ENCODE peak calls at places on chromosomes 3 and 15, in eight cellular contexts. C is cardiac fibroblast, S is NB4, N is body of pancreas, H is fibroblast of the aortic adventitia, V is astrocyte of the spinal cord, J is heart left ventricle, E is fibroblast of mammary gland. G is an unnamed sample.

GRCh38 chr3:36901588-36901987 is 43.3 kb downstream of the TRANK1 start:
- DNase-seq in C (no peak), H (no peak), S (no peak), N (no peak), E (no peak), V (no peak), J (no peak), G (no peak)

GRCh38 chr3:27533718-27534578 is 49.8 kb upstream of the SLC4A7 start:
- DNase-seq in S (peak; percentile 44), J (peak; percentile 26), H (peak; percentile 99), N (peak; percentile 7), V (peak; percentile 99), E (peak; percentile 100), C (peak; percentile 99), G (no peak)

GRCh38 chr15:39413558-39413957 is 167.3 kb upstream of the THBS1 start:
- DNase-seq in N (no peak), H (no peak), J (no peak), C (peak; percentile 31), S (peak; percentile 50), V (no peak), E (peak; percentile 66), G (no peak)

GRCh38 chr3:31733234-31733667 is 200.5 kb downstream of the STT3B start:
- DNase-seq in E (no peak), J (no peak), C (no peak), N (peak; percentile 77), V (no peak), S (no peak), H (peak; percentile 8), G (no peak)

GRCh38 chr15:83565553-83566159 is 88.3 kb upstream of the ADAMTSL3 start:
- DNase-seq in E (peak; percentile 41), H (peak; percentile 56), J (no peak), C (peak; percentile 59), S (peak; percentile 44), N (no peak), V (peak; percentile 29), G (peak; percentile 21)

GRCh38 chr3:6994081-6994668 is 133.3 kb downstream of the GRM7 start:
- DNase-seq in V (peak; percentile 35), H (no peak), C (peak; percentile 5), N (no peak), J (no peak), S (peak; percentile 9), E (no peak), G (peak; percentile 22)

GRCh38 chr3:29605845-29606244 is 325.0 kb downstream of the RBMS3 start:
- DNase-seq in C (peak; percentile 79), V (peak; percentile 49), S (no peak), E (peak; percentile 73), H (peak; percentile 83), J (no peak), N (no peak), G (no peak)

GRCh38 chr15:72236381-72237285 is 5.6 kb upstream of the PKM start:
- DNase-seq in C (no peak), J (no peak), V (no peak), N (no peak), E (peak; percentile 16), S (no peak), H (peak; percentile 6), G (no peak)

GRCh38 chr3:13051066-13051465 is 22.2 kb downstream of the IQSEC1 start:
- DNase-seq in N (no peak), C (no peak), V (no peak), J (no peak), H (no peak), S (peak; percentile 46), E (no peak), G (no peak)

GRCh38 chr3:95037097-95037496 is 974.2 kb downstream of the NSUN3 start:
- DNase-seq in S (no peak), H (no peak), V (no peak), N (no peak), E (no peak), J (no peak), C (no peak), G (no peak)

GRCh38 chr3:183270344-183270743 is 17.3 kb downstream of the B3GNT5 start:
- DNase-seq in S (no peak), H (no peak), V (no peak), E (no peak), C (no peak), N (no peak), J (no peak), G (no peak)
- TF ChIP-seq CTCF in S (no peak), H (no peak), V (no peak), E (no peak), C (no peak), N (no peak), J (no peak), G (no peak)

GRCh38 chr15:66388057-66388363 is 1.3 kb downstream of the MAP2K1 start:
- DNase-seq in E (no peak), J (no peak), V (no peak), C (no peak), H (no peak), N (no peak), S (no peak), G (no peak)

GRCh38 chr15:66389098-66389858 is 2.6 kb downstream of the MAP2K1 start:
- DNase-seq in S (no peak), J (no peak), E (no peak), C (no peak), H (no peak), N (no peak), V (no peak), G (peak; percentile 84)

GRCh38 chr15:66388576-66388975 is 1.9 kb downstream of the MAP2K1 start:
- DNase-seq in E (no peak), S (no peak), N (no peak), J (no peak), V (no peak), H (no peak), C (no peak), G (no peak)

GRCh38 chr15:66389859-66390382 is 3.2 kb downstream of the MAP2K1 start:
- DNase-seq in H (peak; percentile 14), J (no peak), N (no peak), C (peak; percentile 47), S (peak; percentile 50), E (peak; percentile 44), V (no peak), G (no peak)

DNA sequence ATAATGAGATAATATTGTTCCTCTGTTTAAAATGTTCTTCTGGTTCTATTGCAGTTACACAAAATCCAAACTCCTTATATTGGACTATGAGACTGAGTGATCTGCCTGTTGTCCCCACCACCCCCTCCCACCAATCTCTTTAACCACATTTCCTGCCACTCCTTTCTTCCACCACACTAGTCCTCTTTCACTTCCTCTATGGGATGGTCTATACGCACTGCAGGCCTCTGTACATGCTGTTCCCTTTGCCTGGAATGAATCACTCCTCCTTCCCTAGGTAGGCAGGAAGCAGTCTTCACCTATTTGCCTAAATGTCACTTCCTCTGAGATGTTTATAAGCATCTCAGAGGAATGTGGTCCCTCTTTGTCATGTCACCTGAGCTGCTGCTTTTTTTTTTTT is 4.0 kb downstream of the MAP2K1 start:
- DNase-seq in V (no peak), C (peak; percentile 60), N (no peak), H (no peak), E (peak; percentile 53), J (no peak), S (peak; percentile 88), G (no peak)
- H3K4me3 ChIP-seq in V (no peak overlapping the region), C (no peak overlapping the region), N (no peak overlapping the region), H (no peak overlapping the region), E (no peak overlapping the region), J (no peak overlapping the region), S (no peak overlapping the region), G (no peak overlapping the region)

GRCh38 chr3:140922634-140923033 is 19.0 kb upstream of the SLC25A36 start:
- DNase-seq in C (peak; percentile 49), E (peak; percentile 49), N (no peak), H (peak; percentile 52), J (no peak), V (peak; percentile 33), S (peak; percentile 23), G (no peak)
- TF ChIP-seq CTCF in C (peak; percentile 48), E (peak; percentile 58), N (no peak), H (peak; percentile 63), J (no peak), V (peak; percentile 54), S (peak; percentile 30), G (peak; percentile 49)

GRCh38 chr3:64444619-64445317 is 219.5 kb upstream of the PRICKLE2 start:
- DNase-seq in C (no peak), V (no peak), N (no peak), H (no peak), S (no peak), J (no peak), E (no peak), G (no peak)
- H3K4me3 ChIP-seq in C (peak overlapping the region; percentile 47), V (peak overlapping the region; percentile 53), N (peak overlapping the region; percentile 40), H (peak overlapping the region; percentile 60), S (no peak overlapping the region), J (peak overlapping the region; percentile 59), E (peak overlapping the region; percentile 43), G (peak overlapping the region; percentile 48)

GRCh38 chr3:127342735-127343134 is 54.9 kb upstream of the PRR20G start:
- DNase-seq in E (no peak), S (no peak), C (no peak), N (no peak), H (no peak), V (no peak), J (no peak), G (no peak)
- TF ChIP-seq CTCF in E (no peak), S (no peak), C (no peak), N (no peak), H (no peak), V (no peak), J (no peak), G (peak; percentile 8)

GRCh38 chr3:52684184-52684583 is 1.5 kb downstream of the PBRM1 start:
- DNase-seq in S (no peak), E (no peak), N (no peak), H (no peak), J (no peak), V (no peak), C (no peak), G (no peak)
- H3K4me3 ChIP-seq in S (peak overlapping the region; percentile 74), E (no peak overlapping the region), N (no peak overlapping the region), H (peak overlapping the region; percentile 97), J (peak overlapping the region; percentile 87), V (peak overlapping the region; percentile 91), C (no peak overlapping the region), G (peak overlapping the region; percentile 87)

DNA sequence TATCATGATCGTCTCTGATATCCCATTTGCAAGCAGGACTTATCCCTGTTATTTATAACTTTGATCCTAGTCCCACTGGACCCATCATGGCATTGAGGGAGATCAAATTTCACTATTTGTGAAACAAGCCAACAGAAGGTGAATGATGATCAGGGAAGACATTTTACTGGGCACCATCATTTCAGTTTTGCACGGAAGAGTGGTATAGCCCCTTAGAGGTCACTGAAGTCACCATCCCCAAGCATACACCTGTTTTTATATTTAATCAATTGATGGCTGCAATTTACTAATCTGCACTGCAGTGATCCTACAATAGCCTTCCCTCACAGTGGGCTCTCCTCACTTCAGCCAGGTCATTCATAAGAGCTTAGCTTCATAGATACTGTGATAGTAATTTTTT is 132.4 kb downstream of the FHIT start:
- DNase-seq in N (no peak), C (no peak), E (no peak), V (no peak), S (no peak), H (no peak), J (no peak), G (no peak)
- TF ChIP-seq CTCF in N (no peak), C (no peak), E (no peak), V (no peak), S (no peak), H (no peak), J (no peak), G (no peak)